ENCODE peak calls at places on chromosomes 2 and 18, in eight cellular contexts. E is activated effector memory CD4-positive, alpha-beta T cell treated with anti-CD3 and anti-CD28 coated beads, Interleukin-2, amount 50 U/mL, for 16 hours; K is effector memory CD4-positive, alpha-beta T cell; N is BJ; P is ovary; D is sciatic nerve; Y is lung microvascular endothelial cell; V is fibroblast of lung. B is an unnamed sample.

GRCh38 chr2:24359129-24359528 is 1.2 kb downstream of the ITSN2 start:
- DNase-seq in E (no peak), K (no peak), N (no peak), P (no peak), D (no peak), Y (no peak), V (no peak), B (no peak)

GRCh38 chr2:202780514-202781021 is 91.0 kb downstream of the ICA1L start:
- DNase-seq in E (no peak), K (no peak), N (peak), P (no peak), D (no peak), Y (peak), V (peak), B (no peak)

GRCh38 chr18:9876867-9877654 is 8.7 kb upstream of the TXNDC2 start:
- DNase-seq in E (no peak), K (no peak), N (peak), P (peak), D (no peak), Y (peak), V (peak), B (no peak)

GRCh38 chr2:191631754-191632153 is 46.2 kb upstream of the NABP1 start:
- DNase-seq in E (no peak), K (no peak), N (peak), P (no peak), D (no peak), Y (peak), V (peak), B (no peak)

GRCh38 chr2:128544321-128545037 is 225.8 kb upstream of the HS6ST1 start:
- DNase-seq in E (peak), K (no peak), N (no peak), P (no peak), D (peak), Y (no peak), V (no peak), B (no peak)

GRCh38 chr2:109030870-109031480 is 42.0 kb upstream of the EDAR start:
- DNase-seq in E (no peak), K (no peak), N (no peak), P (no peak), D (no peak), Y (no peak), V (no peak), B (no peak)

GRCh38 chr2:73985318-73986084 is 791 bp downstream of the TET3 start:
- DNase-seq in E (peak), K (peak), N (no peak), P (no peak), D (peak), Y (no peak), V (no peak), B (peak)

GRCh38 chr2:50347355-50348044 is 684.4 kb downstream of the NRXN1 start:
- DNase-seq in E (no peak), K (no peak), N (no peak), P (no peak), D (no peak), Y (no peak), V (peak), B (no peak)

GRCh38 chr2:236309669-236310029 is 45.4 kb upstream of the ASB18 start:
- DNase-seq in E (no peak), K (no peak), N (no peak), P (no peak), D (no peak), Y (peak), V (peak), B (peak)

GRCh38 chr2:190791983-190792575 is 88.5 kb upstream of the GLS start:
- DNase-seq in E (no peak), K (no peak), N (no peak), P (no peak), D (no peak), Y (peak), V (no peak), B (no peak)

GRCh38 chr18:21741511-21742322 is 1.1 kb downstream of the MIB1 start:
- DNase-seq in E (peak), K (no peak), N (no peak), P (peak), D (peak), Y (peak), V (peak), B (peak)

GRCh38 chr2:70570041-70570661 is 16.5 kb upstream of the TGFA start:
- DNase-seq in E (no peak), K (no peak), N (no peak), P (no peak), D (no peak), Y (peak), V (peak), B (no peak)

GRCh38 chr2:173943738-173944137 is 21.4 kb downstream of the SP3 start:
- DNase-seq in E (no peak), K (no peak), N (no peak), P (no peak), D (no peak), Y (no peak), V (no peak), B (no peak)

GRCh38 chr2:207254526-207255464 is 89.0 kb upstream of the KLF7 start:
- DNase-seq in E (no peak), K (no peak), N (no peak), P (no peak), D (no peak), Y (peak), V (peak), B (no peak)

GRCh38 chr18:5890606-5891360 is 4.5 kb downstream of the TMEM200C start:
- DNase-seq in E (peak), K (no peak), N (no peak), P (peak), D (no peak), Y (no peak), V (peak), B (peak)

GRCh38 chr2:16003152-16003551 is 62.8 kb downstream of the MYCN start:
- DNase-seq in E (no peak), K (no peak), N (no peak), P (no peak), D (no peak), Y (no peak), V (no peak), B (no peak)

GRCh38 chr2:102839668-102840388 is 78.0 kb downstream of the TMEM182 start:
- DNase-seq in E (no peak), K (peak), N (no peak), P (no peak), D (no peak), Y (peak), V (peak), B (peak)

GRCh38 chr2:142868281-142868762 is 9.1 kb upstream of the KYNU start:
- DNase-seq in E (no peak), K (no peak), N (no peak), P (no peak), D (peak), Y (peak), V (no peak), B (no peak)

GRCh38 chr2:43227830-43228280 is 1.4 kb upstream of the ZFP36L2 start:
- DNase-seq in E (no peak), K (no peak), N (no peak), P (no peak), D (no peak), Y (no peak), V (no peak), B (no peak)

GRCh38 chr2:84832772-84833461 is 48.0 kb downstream of the TRABD2A start:
- DNase-seq in E (no peak), K (no peak), N (no peak), P (no peak), D (no peak), Y (peak), V (no peak), B (no peak)

GRCh38 chr2:43038034-43038719 is 188.2 kb downstream of the ZFP36L2 start:
- DNase-seq in E (no peak), K (no peak), N (peak), P (peak), D (peak), Y (no peak), V (peak), B (no peak)

GRCh38 chr2:216911008-216911407 is 51.1 kb upstream of the TNP1 start:
- DNase-seq in E (no peak), K (no peak), N (no peak), P (no peak), D (no peak), Y (no peak), V (no peak), B (no peak)

GRCh38 chr2:207135340-207135739 is 30.4 kb downstream of the KLF7 start:
- DNase-seq in E (no peak), K (no peak), N (no peak), P (no peak), D (no peak), Y (peak), V (peak), B (no peak)

GRCh38 chr2:220373878-220374277 is 746.4 kb downstream of the SLC4A3 start:
- DNase-seq in E (no peak), K (no peak), N (no peak), P (no peak), D (no peak), Y (no peak), V (peak), B (no peak)

GRCh38 chr2:111178730-111179405 is 58.2 kb downstream of the BCL2L11 start:
- DNase-seq in E (no peak), K (no peak), N (no peak), P (no peak), D (no peak), Y (no peak), V (peak), B (no peak)

GRCh38 chr18:43559507-43559906 is 282.2 kb upstream of the SYT4 start:
- DNase-seq in E (no peak), K (no peak), N (no peak), P (no peak), D (no peak), Y (no peak), V (no peak), B (no peak)

GRCh38 chr2:30412392-30413321 is 34.4 kb upstream of the LCLAT1 start:
- DNase-seq in E (no peak), K (no peak), N (no peak), P (peak), D (peak), Y (no peak), V (peak), B (no peak)

GRCh38 chr2:98869272-98869641 is 66.8 kb downstream of the CRACDL start:
- DNase-seq in E (no peak), K (no peak), N (no peak), P (no peak), D (no peak), Y (peak), V (no peak), B (no peak)

GRCh38 chr2:70247364-70248144 is 874 bp downstream of the TIA1 start:
- DNase-seq in E (no peak), K (no peak), N (no peak), P (no peak), D (no peak), Y (peak), V (peak), B (no peak)